ENCODE peak calls at places on chromosomes 13 and 19, in four cellular contexts. K, Q, H and P are unnamed samples.
A peak's percentile ranks its signal among the peaks of the same experiment; 100 is the strongest.

GRCh38 chr13:68439821-68440220 is 1209.7 kb upstream of the PCDH9 start:
- DNase-seq in K (no peak), H (no peak), Q (no peak), P (no peak)

GRCh38 chr19:10173527-10173926 is 21.2 kb downstream of the DNMT1 start:
- DNase-seq in K (no peak), Q (peak; percentile 54), H (no peak), P (no peak)

GRCh38 chr13:48710160-48710559 is 56.4 kb downstream of the CYSLTR2 start:
- DNase-seq in H (no peak), Q (no peak), K (no peak), P (no peak)

GRCh38 chr13:59356607-59357006 is 807.1 kb downstream of the DIAPH3 start:
- DNase-seq in H (no peak), Q (no peak), K (no peak), P (no peak)

GRCh38 chr19:28468701-28469459 is 744.1 kb downstream of the UQCRFS1 start:
- DNase-seq in Q (no peak), K (peak; percentile 55), H (no peak), P (no peak)

GRCh38 chr19:52351512-52351911 is 15.5 kb downstream of the ZNF610 start:
- DNase-seq in K (no peak), H (no peak), Q (no peak), P (no peak)

GRCh38 chr13:112349681-112350080 is 26.5 kb upstream of the SPACA7 start:
- DNase-seq in Q (no peak), K (no peak), H (no peak), P (no peak)

GRCh38 chr19:46850228-46851203 is at the start of gene AP2S1:
- DNase-seq in K (peak; percentile 97), Q (peak; percentile 98), H (peak; percentile 62), P (peak; percentile 95)

GRCh38 chr19:40431698-40432097 is 5.9 kb upstream of the SERTAD1 start:
- DNase-seq in Q (no peak), H (no peak), K (no peak), P (no peak)

GRCh38 chr19:1400281-1401137 is 833 bp downstream of the GAMT start:
- DNase-seq in Q (no peak), K (no peak), H (no peak), P (no peak)

GRCh38 chr19:47264629-47265028 is 8.3 kb downstream of the CCDC9 start:
- DNase-seq in K (no peak), Q (no peak), H (no peak), P (no peak)

GRCh38 chr13:75481176-75482069 is 546 bp downstream of the TBC1D4 start:
- DNase-seq in Q (peak; percentile 56), K (no peak), H (no peak), P (no peak)

GRCh38 chr13:36360863-36361262 is 14.7 kb upstream of the SPART start:
- DNase-seq in Q (no peak), K (no peak), H (no peak), P (no peak)

GRCh38 chr13:21979156-21979819 is 308.4 kb downstream of the FGF9 start:
- DNase-seq in Q (no peak), H (no peak), K (no peak), P (no peak)

GRCh38 chr13:30045916-30046704 is 195.7 kb upstream of the UBL3 start:
- DNase-seq in H (no peak), Q (peak; percentile 64), K (no peak), P (no peak)

GRCh38 chr19:710767-711166 is 2.0 kb downstream of the PALM start:
- DNase-seq in H (no peak), Q (no peak), K (no peak), P (no peak)

GRCh38 chr19:16614941-16615340 is 13.1 kb downstream of the MED26 start:
- DNase-seq in K (no peak), Q (no peak), H (no peak), P (no peak)

GRCh38 chr19:10501971-10502523 is 1.1 kb downstream of the KEAP1 start:
- DNase-seq in Q (no peak), K (no peak), H (no peak), P (no peak)

GRCh38 chr19:41872775-41873647 is 4.1 kb upstream of the CD79A start:
- DNase-seq in Q (peak; percentile 77), K (no peak), H (no peak), P (no peak)

GRCh38 chr13:30466358-30466714 is 600 bp upstream of the HMGB1 start:
- DNase-seq in K (no peak), Q (no peak), H (no peak), P (no peak)

GRCh38 chr19:40604647-40605200 is 3.6 kb downstream of the LTBP4 start:
- DNase-seq in Q (peak; percentile 41), K (no peak), H (no peak), P (no peak)

GRCh38 chr19:12521996-12522395 is 29.3 kb downstream of the ZNF564 start:
- DNase-seq in H (no peak), Q (no peak), K (no peak), P (no peak)